ENCODE peak calls at places on chromosome 10, in four cellular contexts. U, J, K and O are unnamed samples.

GRCh38 chr10:79328737-79329504 is 18.3 kb upstream of the PPIF start:
- DNase-seq in U (no peak), J (no peak), K (no peak), O (no peak)

GRCh38 chr10:111491154-111491553 is 414.3 kb downstream of the ADRA2A start:
- DNase-seq in K (no peak), U (no peak), J (no peak), O (no peak)

GRCh38 chr10:33661580-33662269 is 327.3 kb upstream of the NRP1 start:
- DNase-seq in J (no peak), U (no peak), K (peak), O (no peak)

GRCh38 chr10:122461729-122462532 is 578 bp downstream of the HTRA1 start:
- DNase-seq in J (no peak), U (no peak), K (peak), O (no peak)

GRCh38 chr10:44984671-44985101 is 6.1 kb upstream of the DEPP1 start:
- DNase-seq in U (no peak), J (no peak), K (no peak), O (peak)

GRCh38 chr10:60270426-60270825 is 119.2 kb downstream of the ANK3 start:
- DNase-seq in J (no peak), U (no peak), K (no peak), O (no peak)

GRCh38 chr10:77105756-77106155 is 531.9 kb downstream of the KCNMA1 start:
- DNase-seq in J (no peak), U (no peak), K (no peak), O (no peak)

GRCh38 chr10:103568505-103568904 is 75.0 kb downstream of the NEURL1 start:
- DNase-seq in U (no peak), K (no peak), J (no peak), O (no peak)

GRCh38 chr10:130713105-130713504 is 576.9 kb downstream of the GLRX3 start:
- DNase-seq in K (no peak), U (no peak), J (no peak), O (no peak)

DNA sequence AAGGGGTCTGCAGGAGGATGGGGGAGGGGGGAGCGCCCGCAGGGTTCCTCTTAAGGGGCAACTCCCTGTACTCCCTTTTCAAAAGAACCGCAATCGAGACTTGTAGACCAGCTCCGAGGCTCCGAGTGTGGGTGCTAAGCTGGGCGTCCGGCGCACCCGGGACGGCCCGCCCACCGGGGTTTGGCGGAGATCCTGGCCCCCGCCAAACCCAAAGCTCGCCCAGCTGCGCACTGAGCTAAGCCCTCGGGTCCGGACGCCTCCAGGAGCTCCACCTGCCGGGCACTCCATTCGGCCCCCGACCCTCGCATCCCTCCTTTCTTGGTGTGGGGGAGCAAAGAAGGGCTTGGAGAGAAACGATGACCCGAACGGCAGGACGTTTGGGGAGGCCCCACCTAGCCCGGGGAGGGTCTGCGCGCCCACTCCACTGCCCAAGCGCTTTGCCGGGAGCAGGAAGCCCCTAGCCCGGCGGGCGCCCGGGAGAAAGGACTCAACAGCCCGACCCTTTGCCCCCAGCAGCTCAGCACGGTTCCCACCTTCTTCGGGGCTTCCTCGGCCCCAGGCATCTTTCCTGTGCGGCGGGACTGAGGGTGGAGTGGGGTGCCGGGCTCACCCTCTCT is 649 bp downstream of the AFAP1L2 start:
- DNase-seq in J (no peak), K (no peak), U (no peak), O (no peak)
- TF ChIP-seq CTCF in J (peak), K (no peak), U (no peak), O (no peak)

DNA sequence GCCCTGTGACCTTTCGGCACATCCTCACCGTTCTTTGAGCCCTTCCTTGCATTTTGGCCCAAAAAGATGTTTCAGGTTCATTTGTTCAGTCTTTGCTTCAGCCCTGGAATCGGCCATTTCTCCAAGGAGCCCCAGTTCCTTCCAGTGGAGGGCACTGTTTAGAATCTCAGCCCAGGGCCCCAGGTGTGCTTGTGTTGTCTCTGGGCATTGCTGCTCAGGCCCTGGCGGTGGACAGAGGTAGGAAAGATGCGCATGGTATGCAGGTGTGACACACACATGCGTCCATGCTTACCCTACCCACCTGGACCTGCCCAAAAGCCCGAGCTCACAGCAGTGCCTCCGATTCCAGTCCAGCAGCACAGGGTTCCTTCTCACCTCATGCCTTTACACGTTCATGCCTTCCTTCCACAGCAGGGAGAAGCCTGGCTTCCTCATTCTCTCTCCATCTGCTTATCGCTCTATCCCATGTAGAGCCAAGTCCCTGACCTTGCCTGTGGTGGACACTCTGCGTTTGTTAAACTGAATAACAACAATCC is 70.6 kb downstream of the LHPP start:
- DNase-seq in J (peak), U (no peak), K (no peak), O (no peak)
- TF ChIP-seq CTCF in J (peak), U (peak), K (peak), O (no peak)

GRCh38 chr10:92146072-92146471 is 144.8 kb downstream of the CPEB3 start:
- DNase-seq in U (no peak), J (no peak), K (no peak), O (no peak)

GRCh38 chr10:92142949-92143348 is 147.9 kb downstream of the CPEB3 start:
- DNase-seq in J (no peak), K (no peak), U (peak), O (no peak)

GRCh38 chr10:92146781-92147180 is 144.1 kb downstream of the CPEB3 start:
- DNase-seq in J (no peak), U (no peak), K (no peak), O (no peak)

GRCh38 chr10:92142512-92142911 is 148.4 kb downstream of the CPEB3 start:
- DNase-seq in U (no peak), J (no peak), K (no peak), O (no peak)
- TF ChIP-seq CTCF in U (peak), J (no peak), K (no peak), O (no peak)

DNA sequence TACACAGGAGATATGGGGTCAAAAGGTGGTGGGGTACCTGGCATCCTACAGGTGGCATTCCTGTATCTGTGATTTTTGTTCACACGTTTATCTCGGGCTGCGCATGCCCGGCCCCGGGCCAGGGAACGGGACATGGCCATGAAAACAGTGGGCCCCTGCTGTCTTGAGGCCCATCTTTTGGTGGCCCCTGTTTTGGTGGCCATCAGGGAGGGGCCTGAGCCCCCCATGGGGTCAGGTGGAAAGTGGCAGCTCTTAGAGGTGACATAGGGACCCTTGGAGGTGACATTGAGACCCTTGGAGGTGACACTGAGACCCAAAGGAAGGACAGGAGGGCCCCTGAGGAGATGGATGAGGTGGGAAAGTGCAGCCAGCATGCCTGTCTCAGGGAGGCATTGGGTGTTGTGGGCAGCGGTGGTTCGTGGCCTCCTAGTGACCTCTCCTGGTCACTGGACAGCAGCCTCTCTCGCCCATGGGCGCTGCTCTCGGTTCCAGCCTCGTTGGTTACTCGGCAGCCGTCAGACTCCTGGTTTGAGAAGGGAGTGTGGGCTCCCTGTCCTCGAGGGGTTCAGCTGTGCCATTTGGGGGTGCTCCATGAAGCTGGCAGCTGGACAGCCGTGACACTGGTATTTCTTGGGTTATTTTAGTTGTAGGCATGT is 39.9 kb downstream of the INPP5A start:
- DNase-seq in J (no peak), U (no peak), K (peak), O (no peak)
- TF ChIP-seq CTCF in J (peak), U (no peak), K (no peak), O (no peak)

GRCh38 chr10:24944512-24945255 is 7.7 kb downstream of the PRTFDC1 start:
- DNase-seq in K (no peak), U (no peak), J (no peak), O (no peak)
- TF ChIP-seq CTCF in K (no peak), U (no peak), J (no peak), O (no peak)

GRCh38 chr10:98852686-98853085 is 383.0 kb downstream of the HPSE2 start:
- DNase-seq in U (no peak), K (no peak), J (no peak), O (no peak)
- TF ChIP-seq CTCF in U (no peak), K (no peak), J (peak), O (no peak)

DNA sequence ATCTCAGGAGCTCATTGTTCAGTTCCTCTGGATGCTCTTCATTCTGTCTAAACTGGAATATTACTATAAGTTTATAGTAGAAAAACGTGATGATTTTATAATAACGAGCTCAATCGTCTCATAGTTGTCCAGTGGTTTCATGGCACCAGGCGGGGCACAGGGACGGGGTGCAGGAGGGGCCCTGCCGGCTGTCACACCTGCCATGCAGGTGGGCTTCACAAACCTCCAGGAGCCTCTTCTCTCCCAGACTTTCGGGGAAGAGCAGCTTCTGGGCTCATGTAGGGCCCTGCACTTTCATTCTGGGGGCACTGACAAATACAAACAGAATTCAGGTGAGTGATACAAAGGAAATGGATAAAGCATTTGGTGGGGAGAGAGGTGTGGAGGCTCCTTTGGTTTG is 146.9 kb upstream of the KLF6 start:
- DNase-seq in K (no peak), U (no peak), J (no peak), O (no peak)
- TF ChIP-seq CTCF in K (no peak), U (no peak), J (no peak), O (no peak)